ENCODE peak calls at places on chromosomes 2 and 18, in six cellular contexts. I is psoas muscle, B is A549, M is H1, D is PC-9, A is ovary. S is an unnamed sample. For H3K4me1, the result is how much of the 10 kb centered on the place peaks cover.

GRCh38 chr2:100242891-100243670 is 79.2 kb downstream of the LONRF2 start:
- DNase-seq in M (no peak), D (peak), B (peak), I (peak), A (peak), S (peak)

GRCh38 chr2:238846503-238847431 is 1.1 kb upstream of the TWIST2 start:
- DNase-seq in M (no peak), B (no peak), D (no peak), A (peak), I (peak), S (no peak)

GRCh38 chr2:27781496-27781895 is 10.0 kb downstream of the MRPL33 start:
- DNase-seq in M (no peak), A (no peak), D (no peak), B (no peak), I (no peak), S (no peak)

GRCh38 chr2:37614061-37614802 is 57.2 kb downstream of the CDC42EP3 start:
- DNase-seq in A (no peak), B (no peak), I (no peak), M (no peak), D (no peak), S (peak)

GRCh38 chr18:27473359-27473758 is 288.3 kb upstream of the CHST9 start:
- DNase-seq in D (no peak), A (no peak), I (no peak), B (no peak), M (no peak), S (no peak)

GRCh38 chr2:70514612-70515055 is 39.0 kb downstream of the TGFA start:
- DNase-seq in A (no peak), D (peak), M (no peak), I (peak), B (no peak), S (peak)

GRCh38 chr2:209970271-209970670 is 32.2 kb upstream of the RPE start:
- DNase-seq in D (no peak), A (no peak), I (no peak), B (no peak), M (no peak), S (no peak)

GRCh38 chr2:212537311-212538155 is 1.1 kb downstream of the ERBB4 start:
- DNase-seq in M (no peak), A (no peak), D (peak), B (no peak), I (peak), S (peak)

GRCh38 chr2:215465246-215465645 is 29.4 kb upstream of the FN1 start:
- DNase-seq in I (no peak), B (no peak), A (no peak), M (no peak), D (no peak), S (no peak)

GRCh38 chr2:99028558-99028957 is 92.5 kb upstream of the CRACDL start:
- DNase-seq in M (no peak), A (no peak), B (no peak), I (no peak), D (no peak), S (no peak)

GRCh38 chr18:55592572-55592971 is 4.6 kb upstream of the TCF4 start:
- DNase-seq in M (no peak), I (no peak), B (no peak), A (no peak), D (no peak), S (no peak)

GRCh38 chr2:138023298-138023697 is 59.0 kb downstream of the HNMT start:
- DNase-seq in I (no peak), B (no peak), D (no peak), M (no peak), A (no peak), S (no peak)

GRCh38 chr2:12099374-12099773 is 352.9 kb downstream of the LPIN1 start:
- DNase-seq in A (no peak), M (no peak), D (peak), I (no peak), B (no peak), S (no peak)

GRCh38 chr2:85797959-85798358 is 44.2 kb downstream of the ATOH8 start:
- DNase-seq in A (no peak), B (peak), M (no peak), D (no peak), I (no peak), S (no peak)

GRCh38 chr2:184444217-184444616 is 154.1 kb upstream of the ZNF804A start:
- DNase-seq in M (no peak), A (no peak), I (no peak), D (no peak), B (no peak), S (no peak)

GRCh38 chr18:6842081-6842480 is 112.6 kb downstream of the ARHGAP28 start:
- DNase-seq in D (no peak), M (no peak), I (no peak), B (no peak), A (no peak), S (no peak)

DNA sequence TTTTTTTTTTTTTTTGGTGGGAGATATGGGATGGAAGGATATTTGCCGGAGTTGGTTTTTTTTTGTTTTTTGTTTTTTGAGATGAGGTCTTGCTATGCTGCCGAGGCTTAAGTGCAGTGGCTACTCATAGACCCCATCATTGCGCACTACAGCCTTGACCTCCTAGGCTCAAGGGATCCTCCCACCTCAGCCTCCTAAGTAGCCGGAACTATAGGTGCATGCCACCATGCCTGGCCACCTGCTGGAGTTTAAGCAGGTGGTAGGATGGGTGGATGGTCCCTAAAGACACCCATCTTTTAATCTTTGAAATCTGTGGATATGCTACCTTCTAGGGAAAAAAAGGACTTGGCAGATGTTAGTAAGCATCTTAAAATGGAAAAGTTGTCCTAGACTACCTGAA is 169.8 kb downstream of the TGIF1 start:
- DNase-seq in D (no peak), B (no peak), I (no peak), A (no peak), M (no peak), S (no peak)
- H3K4me1 ChIP-seq in D (under half), B (half or more), I (under half), A (under half), M (under half), S (under half)

DNA sequence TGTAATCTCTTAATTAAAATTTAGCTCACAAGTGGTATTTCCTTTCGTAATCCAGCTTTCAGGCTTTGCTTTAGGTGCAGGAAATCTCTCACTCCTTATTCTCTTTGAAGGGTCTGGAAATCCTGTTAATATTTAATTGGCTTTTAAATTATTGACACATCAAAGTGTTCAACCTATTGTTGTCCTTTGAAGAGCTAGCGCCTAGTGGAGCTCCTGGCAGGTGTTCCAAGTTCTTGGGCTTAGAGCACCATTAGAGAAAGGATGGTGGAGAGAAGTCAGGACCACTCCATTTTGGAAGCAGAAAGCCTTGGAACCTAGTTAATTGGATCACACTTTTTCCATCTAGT is 92.4 kb downstream of the CABLES1 start:
- DNase-seq in M (no peak), D (no peak), I (no peak), B (no peak), A (no peak), S (no peak)
- H3K4me1 ChIP-seq in M (under half), D (under half), I (under half), B (under half), A (under half), S (under half)

GRCh38 chr18:3603460-3604259 is 153.7 kb downstream of the TGIF1 start:
- DNase-seq in M (peak), A (no peak), D (peak), B (no peak), I (no peak), S (peak)
- H3K4me1 ChIP-seq in M (under half), A (under half), D (under half), B (half or more), I (under half), S (under half)

GRCh38 chr2:218028189-218028495 is 25.3 kb upstream of the TNS1 start:
- DNase-seq in B (no peak), I (no peak), M (no peak), D (no peak), A (no peak), S (no peak)
- H3K4me1 ChIP-seq in B (under half), I (under half), M (under half), D (under half), A (under half), S (under half)

S was measured in body of pancreas.